ENCODE peak calls at places on chromosome 11, in nine cellular contexts. M is H4; L is pancreas; N is A549; E is stimulated activated CD4-positive, alpha-beta T cell treated with anti-CD3 and anti-CD28 coated beads, Interleukin-15, amount 100 ng/mL, for 24 hours; A is EL; C is GM23248; Y is neural crest cell; U is mucosa of gallbladder. Z is an unnamed sample.

GRCh38 chr11:35040221-35040942 is 98.6 kb upstream of the CD44 start:
- DNase-seq in Y (no peak), L (peak; percentile 61), C (peak; percentile 85), E (peak; percentile 71), M (peak; percentile 81), A (peak; percentile 71), U (no peak), N (peak; percentile 57), Z (no peak)

GRCh38 chr11:123255909-123256308 is 60.9 kb upstream of the CLMP start:
- DNase-seq in M (no peak), C (no peak), A (no peak), N (no peak), E (no peak), U (no peak), L (no peak), Y (peak; percentile 29), Z (no peak)

GRCh38 chr11:35145249-35145648 is 6.3 kb downstream of the CD44 start:
- DNase-seq in C (peak; percentile 71), U (no peak), A (no peak), M (peak; percentile 94), N (no peak), E (peak; percentile 56), Y (no peak), L (no peak), Z (no peak)

GRCh38 chr11:122394326-122394725 is 261.2 kb upstream of the UBASH3B start:
- DNase-seq in Y (no peak), C (no peak), N (no peak), A (no peak), E (no peak), M (no peak), U (no peak), L (no peak), Z (no peak)

GRCh38 chr11:22703040-22703439 is 36.6 kb downstream of the GAS2 start:
- DNase-seq in Y (no peak), A (peak; percentile 55), C (peak; percentile 34), E (peak; percentile 18), U (peak; percentile 17), M (peak; percentile 98), L (peak; percentile 29), N (peak; percentile 50), Z (peak; percentile 41)

GRCh38 chr11:40787243-40787642 is 672.2 kb downstream of the LRRC4C start:
- DNase-seq in M (no peak), Y (no peak), A (no peak), L (no peak), N (no peak), U (no peak), C (no peak), E (no peak), Z (no peak)

GRCh38 chr11:105372214-105372613 is 232.6 kb upstream of the CARD18 start:
- DNase-seq in U (no peak), N (no peak), A (no peak), L (no peak), E (no peak), C (no peak), M (no peak), Y (no peak), Z (no peak)

GRCh38 chr11:70432580-70432979 is 34.3 kb downstream of the CTTN start:
- DNase-seq in L (no peak), Y (no peak), E (no peak), N (no peak), U (no peak), C (no peak), A (no peak), M (no peak), Z (no peak)

GRCh38 chr11:10351435-10351767 is 46.5 kb downstream of the ADM start:
- DNase-seq in C (no peak), M (no peak), Y (no peak), U (no peak), E (no peak), L (peak; percentile 55), N (no peak), A (no peak), Z (no peak)

GRCh38 chr11:18461909-18462308 is 6.3 kb downstream of the LDHAL6A start:
- DNase-seq in N (no peak), E (peak; percentile 6), Y (no peak), C (no peak), A (no peak), U (no peak), M (no peak), L (no peak), Z (no peak)

GRCh38 chr11:5348516-5349194 is 2.7 kb upstream of the OR51B6 start:
- DNase-seq in M (no peak), U (no peak), E (no peak), L (no peak), C (no peak), A (no peak), Y (no peak), N (no peak), Z (no peak)

GRCh38 chr11:110866081-110866480 is 153.8 kb upstream of the ARHGAP20 start:
- DNase-seq in A (no peak), E (no peak), L (no peak), Y (no peak), N (no peak), C (peak; percentile 6), U (no peak), M (no peak), Z (no peak)

GRCh38 chr11:8631395-8632110 is 37.5 kb upstream of the STK33 start:
- DNase-seq in E (no peak), N (no peak), M (peak; percentile 38), L (no peak), Y (no peak), C (peak; percentile 81), U (peak; percentile 42), A (peak; percentile 80), Z (no peak)

Z was measured in NCI-H460.